ENCODE peak calls at places on chromosomes 2 and 18, in nine cellular contexts. E, C, I, X, S, G, Z, V and D are unnamed samples.

GRCh38 chr2:120346034-120346666 is at the start of gene INHBB:
- DNase-seq in S (no peak), C (no peak), E (no peak), Z (no peak), I (no peak), V (peak; percentile 22), X (no peak), G (no peak), D (peak; percentile 64)

GRCh38 chr2:209425082-209426071 is 1.5 kb downstream of the MAP2 start:
- DNase-seq in S (no peak), C (no peak), V (peak; percentile 33), Z (no peak), E (no peak), I (peak; percentile 54), X (no peak), G (no peak), D (no peak)

GRCh38 chr2:126634273-126634861 is 21.6 kb upstream of the GYPC start:
- DNase-seq in I (no peak), X (no peak), C (peak; percentile 29), Z (no peak), E (peak; percentile 28), V (no peak), S (peak; percentile 12), G (no peak), D (no peak)

GRCh38 chr18:48950536-48951447 is at the start of gene SMAD7:
- DNase-seq in Z (no peak), G (no peak), X (no peak), S (no peak), I (no peak), V (no peak), E (no peak), C (peak; percentile 30), D (no peak)

GRCh38 chr2:221153226-221153625 is 418.9 kb downstream of the EPHA4 start:
- DNase-seq in V (no peak), Z (no peak), C (no peak), G (no peak), X (no peak), E (no peak), I (no peak), S (no peak), D (no peak)

GRCh38 chr18:48802543-48803428 is 148.0 kb downstream of the SMAD7 start:
- DNase-seq in Z (no peak), X (peak; percentile 60), I (no peak), V (peak; percentile 56), S (peak; percentile 11), C (no peak), E (peak; percentile 18), G (peak; percentile 56), D (no peak)

GRCh38 chr18:70469916-70470315 is 181.1 kb downstream of the SOCS6 start:
- DNase-seq in I (no peak), G (no peak), S (no peak), E (no peak), Z (no peak), X (no peak), V (no peak), C (no peak), D (no peak)

GRCh38 chr2:32489061-32489460 is 132.2 kb downstream of the BIRC6 start:
- DNase-seq in G (no peak), S (no peak), I (no peak), X (no peak), Z (no peak), C (no peak), E (no peak), V (no peak), D (no peak)

GRCh38 chr2:202026507-202026906 is 7.1 kb upstream of the FZD7 start:
- DNase-seq in V (no peak), I (no peak), Z (no peak), E (no peak), G (no peak), S (no peak), X (no peak), C (no peak), D (no peak)

GRCh38 chr2:180246281-180246680 is 239.2 kb upstream of the CWC22 start:
- DNase-seq in C (no peak), Z (no peak), I (no peak), X (no peak), S (no peak), E (no peak), V (no peak), G (no peak), D (no peak)

GRCh38 chr2:61405813-61406212 is 65.1 kb downstream of the USP34 start:
- DNase-seq in C (no peak), G (no peak), S (no peak), V (no peak), X (no peak), Z (no peak), I (no peak), E (no peak), D (no peak)

GRCh38 chr2:55231546-55232083 is 478 bp downstream of the CLHC1 start:
- DNase-seq in V (no peak), Z (no peak), E (no peak), I (no peak), C (no peak), S (no peak), G (no peak), X (no peak), D (no peak)

GRCh38 chr2:6679481-6679880 is 186.2 kb downstream of the CMPK2 start:
- DNase-seq in G (no peak), V (no peak), E (no peak), I (no peak), C (no peak), Z (no peak), S (no peak), X (no peak), D (no peak)

GRCh38 chr18:21074336-21075323 is 37.0 kb downstream of the ROCK1 start:
- DNase-seq in C (peak; percentile 15), E (no peak), V (peak; percentile 51), S (peak; percentile 9), I (peak; percentile 80), Z (no peak), X (no peak), G (no peak), D (no peak)

GRCh38 chr2:109623297-109623696 is 9.1 kb downstream of the SOWAHC start:
- DNase-seq in S (no peak), G (no peak), V (no peak), C (no peak), Z (no peak), X (no peak), I (no peak), E (no peak), D (no peak)

GRCh38 chr2:105711394-105711793 is 33.3 kb upstream of the NCK2 start:
- DNase-seq in I (no peak), S (no peak), Z (no peak), X (no peak), C (no peak), V (no peak), E (no peak), G (no peak), D (no peak)

GRCh38 chr2:27920148-27920885 is 29.8 kb downstream of the BABAM2 start:
- DNase-seq in V (peak; percentile 6), E (no peak), I (no peak), S (peak; percentile 52), Z (no peak), G (no peak), X (no peak), C (no peak), D (no peak)

DNA sequence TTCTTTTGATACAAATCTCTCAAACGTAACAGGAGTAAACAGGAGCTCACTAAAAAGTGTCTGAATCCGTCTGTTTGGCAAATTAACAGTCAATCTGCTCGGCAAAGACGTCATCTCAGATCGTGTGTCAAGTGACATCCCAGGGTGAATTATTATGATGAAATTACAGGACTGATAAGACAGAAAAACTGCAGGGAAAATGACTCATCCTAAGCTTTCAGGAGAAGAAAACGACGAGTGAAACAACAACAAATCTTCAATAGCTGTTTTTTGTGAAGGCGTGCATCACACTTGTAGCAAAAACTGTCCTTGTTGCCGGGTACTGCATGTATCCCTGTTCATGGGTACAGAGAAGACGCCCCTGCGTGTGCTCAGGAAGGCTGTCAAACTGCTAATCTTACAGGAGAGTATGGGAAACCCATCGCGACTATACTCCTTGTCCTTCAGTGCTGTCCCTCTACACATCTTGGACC is 24.9 kb downstream of the EPB41L3 start:
- DNase-seq in I (no peak), V (no peak), G (no peak), Z (no peak), S (no peak), C (no peak), X (no peak), E (no peak), D (no peak)
- H3K27ac ChIP-seq in I (no peak overlapping the region), V (no peak overlapping the region), G (peak overlapping the region; percentile 32), Z (no peak overlapping the region), S (no peak overlapping the region), C (no peak overlapping the region), X (no peak overlapping the region), E (no peak overlapping the region), D (no peak overlapping the region)

DNA sequence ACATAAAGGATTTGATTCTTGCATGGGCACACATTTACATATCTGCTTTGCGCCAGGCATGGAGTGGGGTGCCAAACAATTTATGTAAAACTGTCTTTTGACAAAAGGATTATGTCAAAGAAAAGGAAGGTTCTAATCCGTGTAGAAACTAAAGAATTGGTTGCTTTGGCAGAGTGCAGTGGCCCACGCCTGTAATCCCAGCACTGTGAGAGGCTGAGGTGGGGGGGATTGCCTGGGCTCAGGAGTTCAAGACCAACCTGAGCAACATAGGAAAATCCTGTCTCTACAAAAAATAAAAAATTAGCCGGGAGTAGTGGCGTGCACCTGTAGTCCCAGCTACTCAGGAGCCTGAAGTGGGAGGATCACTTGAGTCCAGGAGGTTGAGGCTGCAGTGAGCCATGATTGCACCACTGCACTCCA is 1.1 kb upstream of the MTERF4 start:
- DNase-seq in I (no peak), C (no peak), V (no peak), X (no peak), E (no peak), Z (no peak), G (no peak), S (no peak), D (no peak)
- H3K4me1 ChIP-seq in I (peaks cover 10% of the 10 kb centered on the region), C (peaks cover 33% of the 10 kb centered on the region), V (peaks cover 5% of the 10 kb centered on the region), X (peaks cover 26% of the 10 kb centered on the region), E (peaks cover 4% of the 10 kb centered on the region), Z (peaks cover 73% of the 10 kb centered on the region), G (peaks cover 29% of the 10 kb centered on the region), S (peaks cover 35% of the 10 kb centered on the region), D (peaks cover 27% of the 10 kb centered on the region)

DNA sequence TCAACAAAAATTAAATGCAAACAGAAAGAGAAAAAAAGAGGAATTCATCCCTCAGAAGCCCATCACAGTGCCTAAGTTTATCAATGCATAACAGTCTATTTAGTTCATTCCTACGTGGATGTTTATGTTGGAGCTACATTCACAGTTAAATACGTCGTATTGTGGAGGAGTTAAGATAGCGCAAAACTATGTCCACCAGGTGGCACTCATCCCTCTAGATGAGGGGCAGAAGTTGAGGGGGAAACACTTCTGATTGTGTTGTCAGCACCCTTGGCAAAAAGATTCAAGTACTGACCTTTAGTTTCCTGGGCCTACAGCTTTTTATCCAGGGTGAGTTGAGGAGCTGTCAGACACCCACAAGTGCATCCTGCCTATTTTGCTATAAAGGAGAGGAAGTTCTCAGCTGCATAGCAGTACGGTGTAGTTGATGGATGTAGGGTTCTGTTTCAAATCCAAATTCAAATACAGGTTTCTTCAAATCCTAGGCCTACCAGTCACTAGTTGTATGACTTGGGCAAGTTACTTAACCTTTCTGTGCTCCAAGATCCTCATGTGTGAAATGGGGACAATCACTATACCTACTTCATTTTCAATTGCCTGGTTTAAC is 26.8 kb upstream of the MYO1B start:
- DNase-seq in X (no peak), E (peak; percentile 73), Z (no peak), C (peak; percentile 57), I (no peak), S (no peak), V (peak; percentile 13), G (no peak), D (no peak)
- H3K27ac ChIP-seq in X (no peak overlapping the region), E (no peak overlapping the region), Z (no peak overlapping the region), C (no peak overlapping the region), I (peak overlapping the region; percentile 94), S (no peak overlapping the region), V (no peak overlapping the region), G (no peak overlapping the region), D (no peak overlapping the region)

GRCh38 chr18:62786689-62787088 is 71.3 kb downstream of the PHLPP1 start:
- DNase-seq in E (no peak), S (no peak), G (no peak), X (no peak), V (no peak), I (no peak), C (no peak), Z (no peak), D (no peak)
- H3K4me1 ChIP-seq in E (no peaks in the 10 kb centered on the region), S (no peaks in the 10 kb centered on the region), G (peaks cover 56% of the 10 kb centered on the region), X (peaks cover 23% of the 10 kb centered on the region), V (peaks cover 8% of the 10 kb centered on the region), I (peaks cover 30% of the 10 kb centered on the region), C (no peaks in the 10 kb centered on the region), Z (peaks cover 10% of the 10 kb centered on the region), D (peaks cover 8% of the 10 kb centered on the region)